ENCODE peak calls at places on chromosomes 3 and 15, in four cellular contexts. X is psoas muscle, I is A549, H is endothelial cell. R is an unnamed sample.

GRCh38 chr3:197549261-197549885 is 6.4 kb downstream of the BDH1 start:
- DNase-seq in I (no peak), X (no peak), H (no peak), R (no peak)

GRCh38 chr3:173225351-173225750 is 84.3 kb upstream of the SPATA16 start:
- DNase-seq in X (no peak), H (no peak), I (no peak), R (peak)

GRCh38 chr3:170816341-170816740 is 53.7 kb downstream of the RPL22L1 start:
- DNase-seq in X (no peak), I (no peak), H (no peak), R (no peak)

GRCh38 chr3:1007890-1008289 is 84.9 kb upstream of the CNTN6 start:
- DNase-seq in H (no peak), X (no peak), I (no peak), R (no peak)

GRCh38 chr15:33313491-33313890 is 2.7 kb downstream of the RYR3 start:
- DNase-seq in H (no peak), X (no peak), I (no peak), R (no peak)

GRCh38 chr15:91426412-91426811 is 326.4 kb downstream of the SV2B start:
- DNase-seq in X (no peak), I (no peak), H (no peak), R (peak)

GRCh38 chr3:126102530-126102951 is 18.6 kb upstream of the SLC41A3 start:
- DNase-seq in H (no peak), I (no peak), X (peak), R (no peak)

GRCh38 chr15:39555885-39556284 is 25.0 kb upstream of the THBS1 start:
- DNase-seq in X (no peak), H (no peak), I (no peak), R (no peak)

GRCh38 chr15:97037080-97037479 is 706.6 kb downstream of the NR2F2 start:
- DNase-seq in X (no peak), H (no peak), I (no peak), R (no peak)

GRCh38 chr3:52176188-52176752 is 21.7 kb upstream of the ALAS1 start:
- DNase-seq in X (no peak), I (no peak), H (no peak), R (no peak)

GRCh38 chr15:65862682-65863081 is 6.6 kb upstream of the RAB11A start:
- DNase-seq in X (no peak), I (peak), H (peak), R (peak)

GRCh38 chr3:46705022-46705530 is 3.9 kb downstream of the TMIE start:
- DNase-seq in H (peak), X (peak), I (peak), R (peak)

GRCh38 chr15:75620776-75621536 is 4.6 kb downstream of the SNUPN start:
- DNase-seq in I (no peak), X (peak), H (no peak), R (peak)

GRCh38 chr3:178685591-178685906 is 149.3 kb downstream of the KCNMB2 start:
- DNase-seq in I (no peak), H (no peak), X (no peak), R (no peak)

GRCh38 chr3:183827809-183828537 is 2.6 kb upstream of the MAP6D1 start:
- DNase-seq in X (no peak), I (no peak), H (no peak), R (no peak)

GRCh38 chr3:128296469-128297251 is 143.4 kb downstream of the EEFSEC start:
- DNase-seq in X (no peak), H (no peak), I (no peak), R (peak)

GRCh38 chr15:34437687-34438086 is at the start of gene GOLGA8A:
- DNase-seq in X (peak), H (peak), I (no peak), R (peak)

GRCh38 chr3:135503429-135504083 is 462.0 kb upstream of the PPP2R3A start:
- DNase-seq in I (peak), X (peak), H (peak), R (peak)

GRCh38 chr3:179373938-179374337 is 26.4 kb downstream of the MFN1 start:
- DNase-seq in X (no peak), H (no peak), I (no peak), R (no peak)

GRCh38 chr3:109050591-109051167 is 67.3 kb downstream of the MORC1 start:
- DNase-seq in H (no peak), I (peak), X (no peak), R (peak)

GRCh38 chr15:62035256-62035908 is 24.9 kb downstream of the VPS13C start:
- DNase-seq in X (no peak), H (no peak), I (no peak), R (no peak)

GRCh38 chr15:70142322-70143191 is 44.8 kb upstream of the TLE3 start:
- DNase-seq in H (no peak), X (no peak), I (no peak), R (no peak)

GRCh38 chr3:114451561-114452018 is 157.8 kb downstream of the TIGIT start:
- DNase-seq in H (no peak), I (no peak), X (no peak), R (no peak)

GRCh38 chr3:160227389-160227788 is 2.2 kb downstream of the C3orf80 start:
- DNase-seq in X (no peak), I (no peak), H (no peak), R (no peak)

GRCh38 chr15:62452016-62452415 is 286.9 kb upstream of the C2CD4B start:
- DNase-seq in I (no peak), X (no peak), H (no peak), R (no peak)

GRCh38 chr15:53354905-53355304 is 404.6 kb downstream of the WDR72 start:
- DNase-seq in I (no peak), X (no peak), H (no peak), R (no peak)

DNA sequence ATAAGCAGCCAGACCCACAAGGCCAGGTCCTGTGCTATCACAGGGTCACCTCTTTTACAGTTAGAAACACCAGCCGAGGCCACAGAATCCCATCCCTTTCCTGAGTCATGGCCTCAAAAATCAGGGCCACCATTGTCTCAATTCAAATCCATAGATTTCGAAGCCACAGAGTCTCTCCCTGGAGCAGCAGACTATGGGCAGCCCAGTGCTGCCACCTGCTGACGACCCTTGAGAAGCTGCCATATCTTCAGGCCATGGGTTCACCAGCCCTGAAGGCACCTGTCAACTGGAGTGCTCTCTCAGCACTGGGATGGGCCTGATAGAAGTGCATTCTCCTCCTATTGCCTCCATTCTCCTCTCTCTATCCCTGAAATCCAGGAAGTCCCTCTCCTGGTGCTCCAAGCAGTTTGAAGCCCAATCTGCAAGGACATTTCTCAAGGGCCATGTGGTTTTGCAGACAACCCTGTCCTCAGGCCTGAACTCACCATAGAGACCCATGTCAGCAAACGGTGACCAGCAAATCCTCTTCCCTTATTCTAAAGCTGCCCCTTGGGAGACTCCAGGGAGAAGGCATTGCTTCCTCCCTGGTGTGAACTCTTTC is 39.6 kb downstream of the TGM4 start:
- DNase-seq in I (peak), H (peak), X (peak), R (peak)
- TF ChIP-seq CTCF in I (peak), H (peak), X (peak), R (peak)

GRCh38 chr15:74134387-74135027 is 4.1 kb downstream of the ISLR2 start:
- DNase-seq in H (peak), X (peak), I (no peak), R (peak)
- TF ChIP-seq CTCF in H (peak), X (peak), I (peak), R (peak)

DNA sequence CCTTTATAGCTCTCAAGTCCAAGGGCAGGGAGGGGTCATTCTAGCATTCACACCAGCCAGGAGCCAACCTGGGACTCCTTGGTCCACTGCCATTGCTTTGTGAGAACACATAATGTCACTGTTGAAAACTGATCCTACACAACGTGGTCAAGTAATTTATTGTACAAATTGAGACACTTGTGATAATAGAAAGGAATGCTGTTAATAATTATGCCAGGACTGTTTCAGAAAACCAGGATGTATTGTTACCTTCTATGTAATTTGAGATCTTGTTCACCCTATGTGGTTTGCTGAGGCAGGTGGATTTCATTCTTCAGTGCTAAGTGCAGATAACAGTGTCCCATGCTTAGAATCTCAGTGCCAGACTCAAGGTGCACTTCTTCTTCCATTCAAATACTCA is 33.3 kb downstream of the TMCO5A start:
- DNase-seq in I (no peak), H (no peak), X (no peak), R (peak)
- TF ChIP-seq CTCF in I (no peak), H (no peak), X (no peak), R (no peak)

DNA sequence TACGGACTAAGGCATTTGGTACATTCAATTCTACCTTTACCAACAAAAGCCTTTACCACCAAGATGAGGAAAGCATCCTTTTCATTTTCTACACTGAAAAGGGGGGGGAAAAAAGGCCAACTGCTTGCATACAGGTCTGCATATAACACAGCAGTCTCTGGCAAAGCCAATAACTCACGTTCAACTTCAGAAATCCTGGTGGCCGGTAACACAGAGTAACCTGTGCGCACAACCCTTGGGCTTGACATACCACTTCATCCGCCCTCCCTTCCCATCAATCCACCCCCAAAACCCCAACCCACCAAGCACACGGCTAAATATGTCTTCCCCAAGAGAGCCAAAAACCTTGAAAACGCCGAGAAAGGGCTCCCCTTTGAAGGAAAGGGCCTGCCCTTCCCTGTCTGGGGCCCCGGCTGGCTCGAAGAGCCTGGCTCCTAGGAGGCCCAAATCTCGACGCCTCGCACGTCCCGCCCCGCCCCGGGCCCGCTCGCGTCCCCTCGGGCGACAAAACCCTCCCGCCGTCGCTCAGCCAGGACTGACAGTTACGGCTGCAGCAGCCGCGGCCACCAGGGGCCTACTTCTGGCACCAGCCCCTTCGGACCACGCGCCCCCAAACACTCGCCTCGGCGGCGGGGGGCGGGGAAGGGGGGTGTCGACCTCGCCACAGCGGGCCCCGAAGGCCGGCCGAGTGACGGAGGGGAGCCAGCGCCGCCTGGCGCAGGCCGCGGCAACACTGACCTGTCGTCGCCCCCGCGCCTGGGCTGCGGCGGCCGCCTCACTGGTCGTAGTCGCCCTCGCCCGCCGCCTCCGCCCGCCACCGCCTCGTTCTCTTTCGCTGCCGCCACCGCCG is 848 bp downstream of the UBE3A start:
- DNase-seq in H (peak), I (no peak), X (peak), R (peak)
- TF ChIP-seq CTCF in H (no peak), I (no peak), X (peak), R (no peak)

GRCh38 chr3:100779475-100779874 is 70.2 kb downstream of the TFG start:
- DNase-seq in X (no peak), I (no peak), H (no peak), R (no peak)

GRCh38 chr3:100776097-100776729 is 66.9 kb downstream of the TFG start:
- DNase-seq in I (no peak), H (no peak), X (no peak), R (no peak)

GRCh38 chr3:100775669-100776068 is 66.4 kb downstream of the TFG start:
- DNase-seq in I (no peak), X (no peak), H (no peak), R (no peak)

GRCh38 chr3:100777271-100777670 is 68.0 kb downstream of the TFG start:
- DNase-seq in H (no peak), X (no peak), I (no peak), R (no peak)

DNA sequence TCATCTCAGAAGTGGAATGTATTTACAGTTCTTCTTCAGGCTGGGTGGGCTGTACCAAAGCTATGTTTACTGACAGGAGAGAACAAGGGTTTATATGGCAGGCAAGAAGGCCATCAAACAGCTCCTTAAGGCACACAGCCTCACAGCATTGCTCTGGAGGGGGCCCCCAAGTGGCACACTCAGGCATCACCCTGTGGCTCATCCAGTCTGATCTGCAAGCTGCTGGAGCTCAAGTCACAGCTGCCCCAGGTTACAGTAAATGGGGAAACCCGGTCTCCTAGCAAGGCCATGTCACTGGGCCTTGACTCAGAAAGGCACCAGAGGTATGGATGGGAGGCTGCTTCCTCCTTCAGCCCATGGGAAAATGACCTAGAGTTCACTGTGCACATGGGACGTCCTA is 67.4 kb downstream of the TFG start:
- DNase-seq in I (no peak), X (no peak), H (no peak), R (peak)
- TF ChIP-seq CTCF in I (no peak), X (no peak), H (no peak), R (no peak)

GRCh38 chr15:68880382-68880781 is 49.9 kb upstream of the SPESP1 start:
- DNase-seq in H (no peak), X (no peak), I (no peak), R (no peak)
- TF ChIP-seq CTCF in H (no peak), X (no peak), I (no peak), R (no peak)

DNA sequence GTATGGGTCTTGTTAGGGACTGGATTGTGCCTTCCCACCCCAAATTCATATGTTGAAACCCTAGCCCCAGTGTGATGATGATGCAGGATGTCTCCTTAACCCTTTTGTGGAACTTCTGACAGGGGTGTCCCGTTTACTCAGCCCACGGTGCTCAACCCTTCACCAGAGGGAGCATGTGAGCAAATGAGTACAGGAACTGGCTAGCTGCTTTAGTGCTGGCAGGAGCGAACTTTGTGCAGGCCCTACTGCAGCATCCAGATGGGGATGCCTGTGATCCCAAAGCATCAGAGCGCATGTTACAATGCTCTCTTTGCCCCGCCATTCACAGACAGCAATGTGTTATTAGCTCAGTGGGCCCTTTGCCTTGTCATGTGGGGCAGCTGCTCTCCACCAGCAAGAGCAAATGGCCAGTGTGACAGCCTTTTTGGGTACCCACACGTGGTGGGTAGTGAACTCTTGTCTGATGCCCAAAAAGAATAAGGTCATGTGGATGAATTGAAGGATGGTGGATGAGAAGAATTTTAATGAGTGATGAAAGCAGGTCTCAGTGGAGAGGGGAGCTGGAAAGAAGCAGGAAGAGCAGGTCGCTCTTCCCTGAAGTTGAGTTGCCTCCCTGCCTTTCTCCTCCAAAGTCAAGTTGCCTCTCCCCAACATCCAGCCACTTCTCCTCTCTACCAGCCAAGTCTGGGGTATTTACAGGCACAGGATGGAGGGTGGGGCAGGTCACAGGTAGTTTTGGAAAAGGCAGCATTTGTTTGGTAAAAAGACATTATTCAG is 63.3 kb upstream of the STRIT1 start:
- DNase-seq in I (peak), X (no peak), H (no peak), R (peak)
- TF ChIP-seq CTCF in I (no peak), X (no peak), H (no peak), R (no peak)

DNA sequence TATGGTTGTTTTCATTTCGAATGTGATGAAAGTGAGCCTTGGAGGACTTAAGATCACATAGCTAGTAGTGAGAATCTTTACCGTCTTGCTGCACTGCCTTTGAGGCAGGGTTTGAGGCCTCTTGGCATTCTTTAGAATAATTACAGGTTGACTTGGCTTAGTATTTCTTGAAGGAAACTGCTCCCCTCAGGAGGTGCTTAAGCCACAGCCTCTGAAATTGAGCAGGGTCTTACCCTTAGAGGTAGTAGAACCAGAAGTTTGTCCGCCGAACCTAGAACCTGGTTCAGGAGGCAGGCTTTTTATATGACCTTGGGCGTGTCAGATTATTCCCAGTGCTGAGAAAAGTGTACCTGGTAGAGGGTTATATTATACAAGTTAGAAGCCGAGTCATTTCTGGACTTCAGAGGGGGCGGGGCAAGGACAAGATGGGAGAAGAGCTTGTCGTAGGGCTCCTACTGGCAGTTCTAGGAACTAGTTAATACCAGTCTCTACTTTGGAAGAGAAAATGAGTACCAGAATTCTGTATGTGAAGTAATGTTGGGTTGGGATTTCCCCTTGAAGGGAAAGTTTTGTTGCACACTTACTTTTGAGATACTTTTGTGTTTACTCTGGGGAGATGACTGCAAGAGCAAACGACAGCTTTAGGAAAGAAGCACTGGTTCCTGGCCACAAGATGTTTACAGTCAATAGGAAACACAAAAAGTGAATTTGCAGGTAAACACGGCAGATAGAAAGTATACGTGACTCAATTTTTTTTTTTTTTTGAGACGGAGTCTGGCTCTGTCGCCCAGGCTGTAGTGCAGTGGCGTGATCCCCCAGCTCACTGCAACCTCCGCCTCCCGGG is 1.3 kb downstream of the TFG start:
- DNase-seq in H (peak), X (peak), I (peak), R (peak)
- TF ChIP-seq CTCF in H (no peak), X (no peak), I (peak), R (no peak)

DNA sequence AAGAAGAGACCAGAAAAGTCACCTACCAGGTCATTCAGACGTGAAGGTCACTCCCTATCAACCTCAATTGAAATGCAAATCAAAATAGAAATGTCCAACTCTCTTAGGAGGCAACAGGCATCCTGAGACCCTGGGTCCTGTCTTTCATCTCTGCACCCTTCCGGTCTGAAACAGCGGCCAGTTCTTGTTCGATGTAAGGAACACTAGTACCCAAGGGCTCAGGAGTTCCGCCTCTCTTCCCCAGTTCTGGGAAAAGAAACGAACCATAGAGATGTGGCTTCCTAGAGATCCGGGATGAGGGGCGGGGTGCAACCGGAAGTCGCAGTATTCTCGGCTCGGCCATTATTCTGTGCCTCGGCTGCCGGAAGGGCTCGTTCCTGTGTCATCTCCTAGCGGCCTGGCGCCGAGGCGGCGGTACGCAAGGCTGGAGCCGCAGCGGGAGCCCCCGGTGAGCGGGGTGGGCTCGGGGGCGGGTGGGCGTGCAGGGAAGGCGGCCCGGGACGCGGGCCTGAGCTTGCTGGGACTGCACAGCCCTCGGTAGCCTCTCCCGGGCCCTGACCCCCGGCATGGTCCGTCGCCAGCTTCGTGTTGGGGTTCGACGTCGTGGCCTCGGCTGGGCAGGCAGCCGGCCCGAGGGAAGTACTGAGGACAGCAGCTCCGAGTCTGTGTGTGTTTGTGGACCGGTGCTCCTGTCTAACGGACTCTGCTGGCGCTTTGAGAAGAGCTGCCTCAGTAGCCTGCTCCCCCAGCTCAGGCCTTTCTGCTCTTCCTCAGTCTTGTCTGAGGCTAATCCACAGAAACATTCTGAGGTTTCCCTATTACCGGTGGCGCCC is at the start of gene ZNF197:
- DNase-seq in H (peak), I (peak), X (peak), R (peak)
- TF ChIP-seq CTCF in H (no peak), I (no peak), X (peak), R (no peak)

R was measured in Calu3.